ENCODE peak calls at places on chromosomes 4 and X, in ten cellular contexts. One of them, this sample, is unnamed.

GRCh38 chr4:73609688-73610087 is 10.5 kb downstream of the RASSF6 start:
- DNase-seq in HT1080: peak
- DNase-seq in COR-L47: no peak
- DNase-seq in heart right ventricle: no peak
- DNase-seq in neuronal stem cell: no peak
- DNase-seq in fibroblast of lung: peak
- DNase-seq in HFF-Myc: no peak
- DNase-seq in GM18507: no peak
- DNase-seq in renal cortical epithelial cell: peak
- DNase-seq in T-helper 2 cell: no peak
- DNase-seq in this sample: no peak

GRCh38 chr4:182967403-182967802 is 50.2 kb upstream of the DCTD start:
- DNase-seq in renal cortical epithelial cell: no peak
- DNase-seq in T-helper 2 cell: no peak
- DNase-seq in HFF-Myc: no peak
- DNase-seq in GM18507: no peak
- DNase-seq in neuronal stem cell: no peak
- DNase-seq in COR-L47: no peak
- DNase-seq in HT1080: no peak
- DNase-seq in heart right ventricle: no peak
- DNase-seq in fibroblast of lung: no peak
- DNase-seq in this sample: no peak

GRCh38 chr4:5712517-5712916 is 1.5 kb downstream of the EVC start:
- DNase-seq in heart right ventricle: no peak
- DNase-seq in renal cortical epithelial cell: peak
- DNase-seq in T-helper 2 cell: no peak
- DNase-seq in COR-L47: no peak
- DNase-seq in HFF-Myc: peak
- DNase-seq in HT1080: peak
- DNase-seq in fibroblast of lung: peak
- DNase-seq in GM18507: no peak
- DNase-seq in neuronal stem cell: no peak
- DNase-seq in this sample: no peak

GRCh38 chr4:144288011-144288903 is 147.7 kb upstream of the GYPA start:
- DNase-seq in HFF-Myc: no peak
- DNase-seq in fibroblast of lung: peak
- DNase-seq in heart right ventricle: no peak
- DNase-seq in HT1080: peak
- DNase-seq in T-helper 2 cell: no peak
- DNase-seq in neuronal stem cell: no peak
- DNase-seq in renal cortical epithelial cell: peak
- DNase-seq in GM18507: no peak
- DNase-seq in COR-L47: no peak
- DNase-seq in this sample: no peak

GRCh38 chrX:9644335-9644734 is 121.3 kb downstream of the GPR143 start:
- DNase-seq in heart right ventricle: no peak
- DNase-seq in renal cortical epithelial cell: peak
- DNase-seq in HFF-Myc: no peak
- DNase-seq in GM18507: peak
- DNase-seq in fibroblast of lung: no peak
- DNase-seq in COR-L47: no peak
- DNase-seq in HT1080: no peak
- DNase-seq in T-helper 2 cell: peak
- DNase-seq in neuronal stem cell: no peak
- DNase-seq in this sample: no peak

GRCh38 chrX:107675823-107676555 is 47.7 kb downstream of the PRPS1 start:
- DNase-seq in T-helper 2 cell: no peak
- DNase-seq in HT1080: no peak
- DNase-seq in fibroblast of lung: peak
- DNase-seq in renal cortical epithelial cell: peak
- DNase-seq in neuronal stem cell: no peak
- DNase-seq in HFF-Myc: no peak
- DNase-seq in GM18507: no peak
- DNase-seq in heart right ventricle: no peak
- DNase-seq in COR-L47: no peak
- DNase-seq in this sample: peak

GRCh38 chrX:32448320-32448719 is 763.0 kb downstream of the DMD start:
- DNase-seq in HFF-Myc: no peak
- DNase-seq in neuronal stem cell: no peak
- DNase-seq in T-helper 2 cell: no peak
- DNase-seq in fibroblast of lung: no peak
- DNase-seq in renal cortical epithelial cell: peak
- DNase-seq in HT1080: peak
- DNase-seq in heart right ventricle: no peak
- DNase-seq in COR-L47: no peak
- DNase-seq in GM18507: no peak
- DNase-seq in this sample: peak

GRCh38 chr4:75514949-75515612 is 808 bp downstream of the THAP6 start:
- DNase-seq in GM18507: peak
- DNase-seq in COR-L47: no peak
- DNase-seq in renal cortical epithelial cell: no peak
- DNase-seq in HFF-Myc: no peak
- DNase-seq in T-helper 2 cell: peak
- DNase-seq in fibroblast of lung: no peak
- DNase-seq in neuronal stem cell: no peak
- DNase-seq in heart right ventricle: no peak
- DNase-seq in HT1080: no peak
- DNase-seq in this sample: peak

GRCh38 chr4:74039065-74039763 is 725 bp upstream of the CXCL3 start:
- DNase-seq in COR-L47: no peak
- DNase-seq in HT1080: peak
- DNase-seq in GM18507: no peak
- DNase-seq in fibroblast of lung: peak
- DNase-seq in HFF-Myc: no peak
- DNase-seq in neuronal stem cell: no peak
- DNase-seq in renal cortical epithelial cell: peak
- DNase-seq in heart right ventricle: no peak
- DNase-seq in T-helper 2 cell: no peak
- DNase-seq in this sample: no peak

GRCh38 chr4:39697740-39698423 is at the start of gene UBE2K:
- DNase-seq in HT1080: peak
- DNase-seq in heart right ventricle: peak
- DNase-seq in renal cortical epithelial cell: peak
- DNase-seq in T-helper 2 cell: peak
- DNase-seq in neuronal stem cell: peak
- DNase-seq in GM18507: peak
- DNase-seq in HFF-Myc: peak
- DNase-seq in fibroblast of lung: peak
- DNase-seq in COR-L47: peak
- DNase-seq in this sample: peak

GRCh38 chr4:144451771-144452170 is 194.2 kb upstream of the HHIP start:
- DNase-seq in HFF-Myc: no peak
- DNase-seq in renal cortical epithelial cell: no peak
- DNase-seq in neuronal stem cell: no peak
- DNase-seq in T-helper 2 cell: no peak
- DNase-seq in heart right ventricle: no peak
- DNase-seq in COR-L47: no peak
- DNase-seq in fibroblast of lung: peak
- DNase-seq in GM18507: no peak
- DNase-seq in HT1080: no peak
- DNase-seq in this sample: no peak

GRCh38 chr4:89719536-89719935 is 117.4 kb downstream of the SNCA start:
- DNase-seq in neuronal stem cell: no peak
- DNase-seq in HFF-Myc: no peak
- DNase-seq in fibroblast of lung: no peak
- DNase-seq in T-helper 2 cell: no peak
- DNase-seq in COR-L47: no peak
- DNase-seq in heart right ventricle: no peak
- DNase-seq in GM18507: no peak
- DNase-seq in renal cortical epithelial cell: no peak
- DNase-seq in HT1080: no peak
- DNase-seq in this sample: no peak

GRCh38 chrX:7828594-7828993 is 14.4 kb upstream of the VCX start:
- DNase-seq in renal cortical epithelial cell: no peak
- DNase-seq in COR-L47: no peak
- DNase-seq in heart right ventricle: no peak
- DNase-seq in neuronal stem cell: no peak
- DNase-seq in T-helper 2 cell: no peak
- DNase-seq in GM18507: no peak
- DNase-seq in HT1080: no peak
- DNase-seq in HFF-Myc: no peak
- DNase-seq in fibroblast of lung: no peak
- DNase-seq in this sample: peak

GRCh38 chr4:153916273-153916755 is 127.4 kb upstream of the SFRP2 start:
- DNase-seq in fibroblast of lung: no peak
- DNase-seq in GM18507: no peak
- DNase-seq in heart right ventricle: no peak
- DNase-seq in renal cortical epithelial cell: no peak
- DNase-seq in T-helper 2 cell: no peak
- DNase-seq in HFF-Myc: no peak
- DNase-seq in COR-L47: no peak
- DNase-seq in neuronal stem cell: no peak
- DNase-seq in HT1080: peak
- DNase-seq in this sample: no peak

GRCh38 chr4:1895971-1896657 is 24.9 kb downstream of the NSD2 start:
- DNase-seq in GM18507: no peak
- DNase-seq in heart right ventricle: no peak
- DNase-seq in neuronal stem cell: no peak
- DNase-seq in HFF-Myc: no peak
- DNase-seq in HT1080: no peak
- DNase-seq in T-helper 2 cell: no peak
- DNase-seq in COR-L47: no peak
- DNase-seq in fibroblast of lung: no peak
- DNase-seq in renal cortical epithelial cell: no peak
- DNase-seq in this sample: no peak

GRCh38 chr4:187321741-187322140 is 598.1 kb upstream of the FAT1 start:
- DNase-seq in GM18507: no peak
- DNase-seq in HT1080: no peak
- DNase-seq in T-helper 2 cell: no peak
- DNase-seq in HFF-Myc: no peak
- DNase-seq in heart right ventricle: no peak
- DNase-seq in fibroblast of lung: peak
- DNase-seq in neuronal stem cell: no peak
- DNase-seq in COR-L47: no peak
- DNase-seq in renal cortical epithelial cell: peak
- DNase-seq in this sample: no peak

GRCh38 chr4:168621806-168622589 is 125.1 kb downstream of the PALLD start:
- DNase-seq in neuronal stem cell: no peak
- DNase-seq in HFF-Myc: no peak
- DNase-seq in GM18507: no peak
- DNase-seq in fibroblast of lung: peak
- DNase-seq in heart right ventricle: no peak
- DNase-seq in renal cortical epithelial cell: peak
- DNase-seq in T-helper 2 cell: no peak
- DNase-seq in COR-L47: no peak
- DNase-seq in HT1080: no peak
- DNase-seq in this sample: no peak

GRCh38 chrX:84046403-84046984 is 141.5 kb downstream of the RPS6KA6 start:
- DNase-seq in T-helper 2 cell: no peak
- DNase-seq in fibroblast of lung: peak
- DNase-seq in HFF-Myc: peak
- DNase-seq in GM18507: no peak
- DNase-seq in neuronal stem cell: peak
- DNase-seq in heart right ventricle: no peak
- DNase-seq in HT1080: peak
- DNase-seq in COR-L47: peak
- DNase-seq in renal cortical epithelial cell: peak
- DNase-seq in this sample: peak

GRCh38 chrX:154401045-154401799 is 3.0 kb downstream of the RPL10 start:
- DNase-seq in fibroblast of lung: peak
- DNase-seq in COR-L47: no peak
- DNase-seq in neuronal stem cell: no peak
- DNase-seq in HT1080: peak
- DNase-seq in GM18507: no peak
- DNase-seq in HFF-Myc: no peak
- DNase-seq in heart right ventricle: no peak
- DNase-seq in T-helper 2 cell: no peak
- DNase-seq in renal cortical epithelial cell: no peak
- DNase-seq in this sample: peak

GRCh38 chr4:82968972-82969371 is 41.7 kb downstream of the LIN54 start:
- DNase-seq in T-helper 2 cell: no peak
- DNase-seq in neuronal stem cell: no peak
- DNase-seq in COR-L47: no peak
- DNase-seq in fibroblast of lung: no peak
- DNase-seq in heart right ventricle: no peak
- DNase-seq in renal cortical epithelial cell: no peak
- DNase-seq in HT1080: no peak
- DNase-seq in GM18507: no peak
- DNase-seq in HFF-Myc: no peak
- DNase-seq in this sample: peak

GRCh38 chrX:45774961-45775360 is 574.3 kb upstream of the DIPK2B start:
- DNase-seq in renal cortical epithelial cell: peak
- DNase-seq in GM18507: no peak
- DNase-seq in neuronal stem cell: no peak
- DNase-seq in HT1080: peak
- DNase-seq in fibroblast of lung: peak
- DNase-seq in COR-L47: no peak
- DNase-seq in HFF-Myc: no peak
- DNase-seq in heart right ventricle: no peak
- DNase-seq in T-helper 2 cell: no peak
- DNase-seq in this sample: no peak

GRCh38 chr4:153156263-153156662 is 48.0 kb upstream of the TRIM2 start:
- DNase-seq in neuronal stem cell: no peak
- DNase-seq in heart right ventricle: no peak
- DNase-seq in COR-L47: no peak
- DNase-seq in GM18507: no peak
- DNase-seq in HT1080: peak
- DNase-seq in fibroblast of lung: peak
- DNase-seq in renal cortical epithelial cell: no peak
- DNase-seq in HFF-Myc: no peak
- DNase-seq in T-helper 2 cell: no peak
- DNase-seq in this sample: peak

GRCh38 chr4:41318839-41319530 is 62.3 kb downstream of the UCHL1 start:
- DNase-seq in fibroblast of lung: peak
- DNase-seq in HFF-Myc: no peak
- DNase-seq in heart right ventricle: peak
- DNase-seq in HT1080: peak
- DNase-seq in neuronal stem cell: no peak
- DNase-seq in COR-L47: no peak
- DNase-seq in GM18507: no peak
- DNase-seq in renal cortical epithelial cell: peak
- DNase-seq in T-helper 2 cell: no peak
- DNase-seq in this sample: no peak

GRCh38 chr4:7217453-7218310 is 25.3 kb downstream of the SORCS2 start:
- DNase-seq in T-helper 2 cell: no peak
- DNase-seq in heart right ventricle: no peak
- DNase-seq in COR-L47: no peak
- DNase-seq in renal cortical epithelial cell: peak
- DNase-seq in neuronal stem cell: no peak
- DNase-seq in HFF-Myc: no peak
- DNase-seq in fibroblast of lung: peak
- DNase-seq in GM18507: no peak
- DNase-seq in HT1080: no peak
- DNase-seq in this sample: no peak

GRCh38 chr4:144861471-144861870 is 215.5 kb downstream of the HHIP start:
- DNase-seq in neuronal stem cell: no peak
- DNase-seq in T-helper 2 cell: no peak
- DNase-seq in COR-L47: no peak
- DNase-seq in heart right ventricle: no peak
- DNase-seq in renal cortical epithelial cell: no peak
- DNase-seq in HFF-Myc: no peak
- DNase-seq in fibroblast of lung: no peak
- DNase-seq in GM18507: no peak
- DNase-seq in HT1080: no peak
- DNase-seq in this sample: no peak

GRCh38 chr4:80255374-80256095 is 10.9 kb upstream of the FGF5 start:
- DNase-seq in renal cortical epithelial cell: no peak
- DNase-seq in neuronal stem cell: no peak
- DNase-seq in HFF-Myc: no peak
- DNase-seq in GM18507: no peak
- DNase-seq in T-helper 2 cell: no peak
- DNase-seq in heart right ventricle: no peak
- DNase-seq in COR-L47: peak
- DNase-seq in HT1080: peak
- DNase-seq in fibroblast of lung: peak
- DNase-seq in this sample: no peak

GRCh38 chrX:87702795-87703194 is 185.2 kb downstream of the KLHL4 start:
- DNase-seq in fibroblast of lung: peak
- DNase-seq in HT1080: peak
- DNase-seq in GM18507: no peak
- DNase-seq in T-helper 2 cell: no peak
- DNase-seq in heart right ventricle: no peak
- DNase-seq in neuronal stem cell: no peak
- DNase-seq in renal cortical epithelial cell: no peak
- DNase-seq in HFF-Myc: no peak
- DNase-seq in COR-L47: no peak
- DNase-seq in this sample: no peak

GRCh38 chrX:81174286-81174685 is 27.4 kb downstream of the HMGN5 start:
- DNase-seq in T-helper 2 cell: no peak
- DNase-seq in HFF-Myc: no peak
- DNase-seq in fibroblast of lung: peak
- DNase-seq in GM18507: no peak
- DNase-seq in renal cortical epithelial cell: peak
- DNase-seq in heart right ventricle: no peak
- DNase-seq in HT1080: peak
- DNase-seq in COR-L47: no peak
- DNase-seq in neuronal stem cell: no peak
- DNase-seq in this sample: peak